ENCODE peak calls at places on chromosomes 13 and 19, in nine cellular contexts. F, C, U, B, R, A, P, I and J are unnamed samples.

GRCh38 chr13:49443327-49443688 is 556 bp downstream of the CAB39L start:
- DNase-seq in A (no peak), P (peak), C (no peak), U (no peak), I (no peak), F (no peak), R (no peak), B (peak), J (peak)

GRCh38 chr13:47598340-47598911 is 402.6 kb downstream of the SUCLA2 start:
- DNase-seq in U (no peak), F (no peak), C (no peak), B (peak), P (peak), I (no peak), A (no peak), R (peak), J (peak)

GRCh38 chr13:59951011-59951410 is 212.7 kb downstream of the DIAPH3 start:
- DNase-seq in F (no peak), R (peak), I (no peak), A (no peak), P (no peak), B (no peak), U (no peak), C (no peak), J (peak)

GRCh38 chr13:103351035-103351828 is 285.0 kb upstream of the SLC10A2 start:
- DNase-seq in F (peak), C (no peak), R (peak), A (peak), P (peak), B (peak), U (no peak), I (no peak), J (peak)

GRCh38 chr13:19601749-19602725 is 31.4 kb upstream of the MPHOSPH8 start:
- DNase-seq in U (no peak), B (peak), A (peak), I (peak), C (no peak), F (peak), P (peak), R (peak), J (peak)

GRCh38 chr13:113837554-113838355 is 26.1 kb downstream of the GAS6 start:
- DNase-seq in F (peak), P (peak), B (peak), A (peak), C (peak), U (peak), I (peak), R (peak), J (peak)

GRCh38 chr13:102402292-102402691 is 444 bp upstream of the FGF14 start:
- DNase-seq in B (peak), I (no peak), C (no peak), F (no peak), A (peak), P (peak), U (no peak), R (peak), J (peak)

GRCh38 chr13:100063333-100063732 is 25.6 kb upstream of the PCCA start:
- DNase-seq in F (no peak), P (peak), A (no peak), R (no peak), C (no peak), U (no peak), B (peak), I (no peak), J (peak)

GRCh38 chr13:81184556-81185265 is 843.8 kb upstream of the SPRY2 start:
- DNase-seq in F (no peak), B (peak), P (peak), A (no peak), I (no peak), U (no peak), R (peak), C (no peak), J (no peak)

GRCh38 chr19:48403606-48404005 is 10.1 kb downstream of the GRIN2D start:
- DNase-seq in F (peak), C (no peak), I (no peak), A (no peak), B (peak), U (no peak), P (peak), R (peak), J (peak)

GRCh38 chr13:48749699-48750473 is 96.2 kb downstream of the CYSLTR2 start:
- DNase-seq in B (peak), U (peak), C (peak), I (peak), F (peak), R (peak), P (peak), A (peak), J (peak)

GRCh38 chr19:17902701-17903100 is 30.1 kb upstream of the CCDC124 start:
- DNase-seq in F (peak), B (peak), A (no peak), C (peak), U (no peak), P (peak), I (no peak), R (peak), J (peak)

GRCh38 chr13:50203256-50204083 is 188.2 kb downstream of the KCNRG start:
- DNase-seq in A (no peak), R (no peak), B (peak), C (no peak), U (no peak), I (no peak), F (no peak), P (no peak), J (no peak)

GRCh38 chr13:34469212-34469983 is 472.7 kb upstream of the NBEA start:
- DNase-seq in A (no peak), I (no peak), F (peak), C (no peak), P (no peak), B (peak), U (no peak), R (peak), J (peak)

GRCh38 chr13:39886336-39886735 is 230.9 kb downstream of the COG6 start:
- DNase-seq in P (peak), R (no peak), B (no peak), F (no peak), A (no peak), I (no peak), C (no peak), U (no peak), J (no peak)

GRCh38 chr19:24078688-24079087 is 8.3 kb upstream of the ZNF254 start:
- DNase-seq in B (no peak), F (no peak), U (no peak), R (no peak), A (no peak), C (no peak), I (no peak), P (no peak), J (no peak)

GRCh38 chr13:109416001-109416400 is 370.4 kb downstream of the IRS2 start:
- DNase-seq in A (no peak), C (no peak), P (no peak), R (no peak), B (no peak), I (no peak), F (no peak), U (no peak), J (no peak)

GRCh38 chr13:66543780-66544179 is 686.4 kb downstream of the PCDH9 start:
- DNase-seq in P (no peak), B (no peak), F (no peak), I (no peak), A (no peak), C (no peak), U (no peak), R (no peak), J (no peak)

GRCh38 chr19:32464279-32464678 is 58.7 kb downstream of the DPY19L3 start:
- DNase-seq in U (no peak), B (peak), R (peak), C (no peak), I (no peak), A (no peak), P (peak), F (peak), J (peak)

GRCh38 chr13:93941444-93941843 is 538.0 kb downstream of the DCT start:
- DNase-seq in F (no peak), A (no peak), R (no peak), I (no peak), B (no peak), C (no peak), U (no peak), P (no peak), J (no peak)

GRCh38 chr13:111790621-111791020 is 276.3 kb upstream of the SOX1 start:
- DNase-seq in B (no peak), P (no peak), R (no peak), A (peak), F (no peak), C (no peak), U (no peak), I (no peak), J (no peak)

GRCh38 chr19:47699360-47699917 is 13.8 kb upstream of the EHD2 start:
- DNase-seq in I (peak), R (no peak), C (no peak), F (no peak), P (peak), U (no peak), A (no peak), B (no peak), J (peak)

GRCh38 chr13:32471187-32471922 is 43.4 kb upstream of the N4BP2L1 start:
- DNase-seq in C (no peak), A (peak), B (peak), F (no peak), R (no peak), I (no peak), U (no peak), P (peak), J (peak)

GRCh38 chr13:84574851-84575250 is 692.6 kb upstream of the SLITRK1 start:
- DNase-seq in I (no peak), P (peak), U (no peak), F (no peak), B (peak), R (peak), C (peak), A (no peak), J (peak)

GRCh38 chr19:17052439-17052838 is 22.8 kb downstream of the HAUS8 start:
- DNase-seq in A (no peak), P (peak), R (peak), B (peak), I (peak), C (peak), U (no peak), F (peak), J (peak)

GRCh38 chr19:17721821-17722220 is 2.5 kb downstream of the MAP1S start:
- DNase-seq in B (no peak), R (no peak), F (peak), A (peak), I (no peak), C (no peak), U (peak), P (peak), J (peak)

GRCh38 chr19:7397687-7398086 is 49.0 kb downstream of the ARHGEF18 start:
- DNase-seq in F (peak), A (no peak), I (no peak), U (no peak), P (peak), R (peak), C (peak), B (peak), J (peak)

GRCh38 chr19:45781282-45782161 is 768 bp downstream of the DMPK start:
- DNase-seq in C (no peak), U (no peak), R (no peak), B (no peak), I (peak), A (no peak), P (no peak), F (peak), J (no peak)

GRCh38 chr13:109782823-109783411 is 3.5 kb downstream of the IRS2 start:
- DNase-seq in A (no peak), C (no peak), F (no peak), B (no peak), P (no peak), U (no peak), R (no peak), I (no peak), J (no peak)

GRCh38 chr13:90222758-90223157 is 1124.7 kb upstream of the MIR17HG start:
- DNase-seq in C (no peak), A (no peak), R (no peak), U (no peak), P (no peak), F (no peak), B (no peak), I (no peak), J (no peak)

GRCh38 chr19:49147923-49148682 is 7.1 kb downstream of the HRC start:
- DNase-seq in B (no peak), R (no peak), C (no peak), U (no peak), F (no peak), A (peak), I (no peak), P (no peak), J (no peak)

GRCh38 chr19:2270572-2271515 is 11.1 kb downstream of the PEAK3 start:
- DNase-seq in C (no peak), B (peak), A (peak), F (peak), R (peak), I (peak), P (peak), U (peak), J (peak)

GRCh38 chr13:36038785-36039415 is 92.3 kb downstream of the DCLK1 start:
- DNase-seq in C (no peak), A (no peak), F (no peak), R (no peak), P (peak), I (no peak), U (no peak), B (peak), J (peak)

GRCh38 chr13:98794498-98794897 is 42.0 kb upstream of the SLC15A1 start:
- DNase-seq in I (no peak), B (no peak), U (no peak), R (no peak), C (no peak), F (no peak), A (no peak), P (no peak), J (no peak)

GRCh38 chr13:29523199-29523931 is 72.1 kb downstream of the SLC7A1 start:
- DNase-seq in U (no peak), R (peak), F (no peak), P (peak), I (no peak), C (no peak), A (peak), B (peak), J (peak)

GRCh38 chr13:31009166-31009565 is 76.7 kb downstream of the TEX26 start:
- DNase-seq in A (no peak), F (peak), P (peak), I (no peak), R (peak), C (no peak), B (no peak), U (no peak), J (peak)

GRCh38 chr19:47756953-47757608 is 11.7 kb downstream of the NOP53 start:
- DNase-seq in F (no peak), B (no peak), P (no peak), C (no peak), U (no peak), I (no peak), A (no peak), R (no peak), J (no peak)

GRCh38 chr19:49761625-49762311 is 1.3 kb downstream of the TSKS start:
- DNase-seq in P (peak), F (no peak), A (peak), I (no peak), C (no peak), U (no peak), R (peak), B (peak), J (peak)

GRCh38 chr13:42114912-42115311 is 66.5 kb downstream of the DGKH start:
- DNase-seq in I (no peak), F (no peak), A (no peak), B (no peak), R (no peak), C (no peak), U (no peak), P (no peak), J (no peak)
- H3K4me3 ChIP-seq in I (no peak), F (no peak), A (no peak), B (no peak), R (no peak), C (no peak), U (no peak), P (no peak), J (no peak)

DNA sequence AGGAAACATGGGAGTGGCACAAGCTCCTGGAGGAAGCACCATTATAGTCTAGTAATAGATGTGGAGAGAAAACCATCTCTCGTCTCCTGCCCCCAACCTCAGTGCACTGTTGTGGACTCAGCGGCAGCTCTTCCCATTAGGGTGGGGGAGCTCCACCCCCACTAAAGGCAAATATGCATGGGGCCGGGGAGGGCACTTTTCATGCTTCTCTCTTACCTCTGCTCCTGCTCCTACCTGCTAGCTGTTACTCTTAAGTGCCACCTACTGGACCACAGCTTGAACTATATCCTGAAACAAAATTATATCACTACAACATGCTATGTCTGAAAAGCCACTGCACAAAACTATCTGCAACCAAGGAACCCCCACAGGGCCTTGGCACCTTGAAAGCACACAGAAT is 112.6 kb upstream of the DACH1 start:
- DNase-seq in C (no peak), P (no peak), F (peak), R (peak), I (no peak), A (no peak), B (peak), U (no peak), J (peak)
- TF ChIP-seq CTCF in C (no peak), P (no peak), F (peak), R (peak), I (no peak), A (no peak), B (peak), U (no peak), J (peak)

GRCh38 chr13:73914119-73914518 is 220.1 kb downstream of the KLF12 start:
- DNase-seq in U (no peak), C (no peak), R (peak), I (no peak), F (no peak), P (peak), A (peak), B (no peak), J (peak)
- H3K4me3 ChIP-seq in U (no peak), C (no peak), R (no peak), I (no peak), F (no peak), P (no peak), A (no peak), B (no peak), J (no peak)

GRCh38 chr19:40539070-40539469 is 37.6 kb upstream of the SHKBP1 start:
- DNase-seq in C (no peak), F (peak), P (peak), R (no peak), A (no peak), B (no peak), U (no peak), I (no peak), J (no peak)
- TF ChIP-seq CTCF in C (no peak), F (no peak), P (no peak), R (no peak), A (no peak), B (no peak), U (no peak), I (no peak), J (peak)

GRCh38 chr19:10087296-10088061 is 1.4 kb downstream of the SHFL start:
- DNase-seq in A (no peak), C (no peak), P (no peak), U (no peak), B (no peak), I (no peak), R (no peak), F (no peak), J (no peak)

GRCh38 chr19:10086032-10086903 is at the start of gene SHFL:
- DNase-seq in R (peak), C (no peak), F (peak), A (peak), U (no peak), B (peak), P (peak), I (peak), J (peak)

GRCh38 chr19:10084803-10085202 is 1.3 kb upstream of the SHFL start:
- DNase-seq in R (no peak), F (no peak), B (no peak), I (no peak), A (no peak), U (no peak), P (no peak), C (no peak), J (no peak)

GRCh38 chr19:10085641-10086031 is 481 bp upstream of the SHFL start:
- DNase-seq in R (no peak), P (no peak), F (no peak), U (no peak), C (no peak), B (no peak), I (no peak), A (no peak), J (peak)

DNA sequence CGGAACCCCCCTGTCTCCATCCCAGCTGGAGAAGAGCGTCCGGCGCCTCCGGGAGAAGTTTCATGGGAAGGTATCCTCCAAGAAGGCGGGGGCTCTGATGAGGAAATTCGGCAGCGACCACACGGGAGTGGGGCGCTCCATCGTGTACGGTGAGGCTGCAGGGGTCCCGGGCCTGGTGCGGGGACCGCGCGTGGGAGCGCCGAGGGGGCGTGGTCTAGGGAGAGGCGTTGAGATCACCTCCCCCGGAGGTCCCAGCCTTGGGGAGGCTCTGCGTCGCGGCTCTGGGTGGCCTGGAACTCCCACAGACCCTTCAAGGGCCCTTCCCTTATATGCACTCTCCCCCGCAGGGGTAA is 763 bp downstream of the SHFL start:
- DNase-seq in C (no peak), R (no peak), B (no peak), U (no peak), P (no peak), F (no peak), A (no peak), I (no peak), J (no peak)
- H3K4me3 ChIP-seq in C (peak), R (peak), B (peak), U (peak), P (peak), F (peak), A (peak), I (peak), J (peak)

GRCh38 chr19:6272411-6272791 is 7.4 kb downstream of the MLLT1 start:
- DNase-seq in U (no peak), F (no peak), R (peak), C (no peak), P (peak), B (no peak), A (no peak), I (no peak), J (no peak)

GRCh38 chr19:6270822-6271221 is 9.0 kb downstream of the MLLT1 start:
- DNase-seq in P (no peak), A (no peak), I (no peak), B (no peak), C (no peak), U (no peak), F (no peak), R (no peak), J (no peak)

GRCh38 chr19:6270076-6270745 is 9.6 kb downstream of the MLLT1 start:
- DNase-seq in R (no peak), A (no peak), U (no peak), B (no peak), I (no peak), F (no peak), P (no peak), C (no peak), J (no peak)

GRCh38 chr19:6271721-6272410 is 7.9 kb downstream of the MLLT1 start:
- DNase-seq in R (peak), C (peak), A (peak), I (peak), U (no peak), B (peak), F (no peak), P (peak), J (peak)

GRCh38 chr19:6271251-6271650 is 8.5 kb downstream of the MLLT1 start:
- DNase-seq in B (peak), P (peak), C (no peak), F (no peak), A (no peak), R (no peak), U (no peak), I (no peak), J (peak)
- TF ChIP-seq CTCF in B (peak), P (peak), C (peak), F (no peak), A (no peak), R (peak), U (peak), I (no peak), J (peak)

DNA sequence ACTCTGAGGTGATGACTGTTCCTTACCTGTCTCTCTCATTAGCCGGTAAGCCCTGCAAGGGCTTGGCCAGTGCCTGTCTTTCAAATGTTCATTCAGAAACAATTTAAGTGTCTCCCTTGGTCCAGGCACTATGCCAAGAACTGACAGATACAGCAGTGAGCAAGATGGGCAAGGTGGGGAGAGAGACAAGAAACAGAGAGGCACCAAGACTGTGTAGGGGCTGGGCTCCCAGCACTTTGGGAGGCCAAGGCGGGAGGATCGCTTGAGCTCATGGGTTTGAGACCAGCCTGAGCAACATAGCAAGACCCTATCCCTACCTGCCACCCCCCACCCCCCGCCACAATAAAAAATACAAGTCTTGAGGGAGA is 1.3 kb upstream of the CCNE1 start:
- DNase-seq in B (peak), U (no peak), A (peak), P (peak), R (no peak), C (no peak), F (peak), I (no peak), J (peak)
- H3K4me3 ChIP-seq in B (no peak), U (no peak), A (no peak), P (no peak), R (no peak), C (no peak), F (no peak), I (no peak), J (no peak)